ENCODE peak calls at places on chromosomes 5 and 9, in seven cellular contexts. Y is stimulated activated CD4-positive, alpha-beta T cell treated with anti-CD3 and anti-CD28 coated beads, Interleukin-15, amount 100 ng/mL, for 24 hours; W is aorta; D is neural progenitor cell; B is T-helper 2 cell; Z is T47D; R is RCC 7860. L is an unnamed sample.

GRCh38 chr9:98861881-98862501 is 54.5 kb downstream of the GALNT12 start:
- DNase-seq in Z (peak; percentile 16), Y (no peak), B (no peak), R (no peak), W (no peak), D (no peak), L (no peak)

GRCh38 chr9:37508834-37509206 is 23.1 kb downstream of the POLR1E start:
- DNase-seq in B (no peak), R (no peak), D (no peak), Y (no peak), Z (no peak), W (peak; percentile 32), L (no peak)

GRCh38 chr5:151523335-151523734 is 67.8 kb downstream of the FAT2 start:
- DNase-seq in R (peak; percentile 47), B (no peak), W (no peak), Z (peak; percentile 42), D (peak; percentile 62), Y (peak; percentile 51), L (no peak)

GRCh38 chr9:107180206-107180605 is 102.9 kb upstream of the RAD23B start:
- DNase-seq in Y (no peak), R (no peak), W (no peak), D (no peak), Z (no peak), B (no peak), L (no peak)

GRCh38 chr9:7811679-7812078 is 12.1 kb upstream of the DMAC1 start:
- DNase-seq in W (no peak), D (no peak), Y (no peak), Z (no peak), R (no peak), B (no peak), L (no peak)

GRCh38 chr5:22754155-22754554 is 99.0 kb downstream of the CDH12 start:
- DNase-seq in Y (no peak), Z (no peak), W (no peak), D (no peak), R (no peak), B (no peak), L (no peak)

GRCh38 chr5:34610576-34610975 is 45.6 kb upstream of the RAI14 start:
- DNase-seq in Y (no peak), R (no peak), Z (no peak), D (peak; percentile 28), W (no peak), B (no peak), L (no peak)

GRCh38 chr5:18003312-18003711 is 369.1 kb downstream of the TAF11L14 start:
- DNase-seq in W (no peak), Y (no peak), Z (no peak), R (no peak), D (no peak), B (no peak), L (no peak)

GRCh38 chr5:125412561-125413535 is 666.4 kb upstream of the ZNF608 start:
- DNase-seq in B (no peak), Z (peak; percentile 38), R (peak; percentile 97), D (peak; percentile 93), W (peak; percentile 79), Y (no peak), L (peak; percentile 95)

GRCh38 chr9:16727452-16728127 is 142.9 kb downstream of the BNC2 start:
- DNase-seq in Y (no peak), D (no peak), R (no peak), W (no peak), Z (no peak), B (no peak), L (no peak)

GRCh38 chr5:167720201-167720600 is 571.2 kb upstream of the WWC1 start:
- DNase-seq in R (no peak), B (no peak), W (no peak), D (no peak), Y (no peak), Z (no peak), L (no peak)

GRCh38 chr9:116391306-116391900 is 237.8 kb downstream of the PAPPA start:
- DNase-seq in B (no peak), R (peak; percentile 93), Z (no peak), D (no peak), Y (no peak), W (no peak), L (peak; percentile 70)

GRCh38 chr9:131720330-131720729 is 19.5 kb downstream of the RAPGEF1 start:
- DNase-seq in Y (peak; percentile 46), D (no peak), Z (no peak), R (no peak), B (no peak), W (peak; percentile 59), L (no peak)

GRCh38 chr5:111641533-111642230 is 115.3 kb downstream of the NREP start:
- DNase-seq in D (no peak), R (peak; percentile 39), Z (no peak), W (no peak), B (no peak), Y (no peak), L (peak; percentile 35)

GRCh38 chr5:1657161-1657741 is 133.5 kb upstream of the LPCAT1 start:
- DNase-seq in W (no peak), B (no peak), D (no peak), Z (no peak), Y (no peak), R (no peak), L (no peak)

GRCh38 chr5:144304683-144305082 is 134.0 kb downstream of the KCTD16 start:
- DNase-seq in Y (no peak), R (no peak), D (no peak), W (no peak), B (no peak), Z (no peak), L (no peak)

GRCh38 chr9:68817079-68817875 is 112.2 kb downstream of the PIP5K1B start:
- DNase-seq in Z (no peak), W (no peak), B (no peak), Y (no peak), R (no peak), D (no peak), L (no peak)

GRCh38 chr5:80182802-80183645 is 72.8 kb downstream of the SERINC5 start:
- DNase-seq in R (no peak), D (peak; percentile 35), W (no peak), B (no peak), Z (no peak), Y (peak; percentile 40), L (no peak)

GRCh38 chr9:68480807-68481206 is 59.9 kb downstream of the TMEM252 start:
- DNase-seq in D (no peak), B (no peak), Y (no peak), Z (no peak), W (no peak), R (no peak), L (no peak)

GRCh38 chr5:120463991-120464626 is at the start of gene PRR16:
- DNase-seq in Z (peak; percentile 55), B (no peak), Y (peak; percentile 24), W (peak; percentile 89), D (peak; percentile 89), R (no peak), L (no peak)

GRCh38 chr5:852431-853401 is 1.9 kb upstream of the ZDHHC11 start:
- DNase-seq in Y (no peak), W (peak; percentile 55), Z (no peak), R (no peak), B (no peak), D (no peak), L (no peak)

GRCh38 chr5:147892696-147893296 is 13.5 kb downstream of the C5orf46 start:
- DNase-seq in D (peak; percentile 3), W (no peak), Y (no peak), R (no peak), Z (peak; percentile 30), B (no peak), L (no peak)

GRCh38 chr5:171813270-171813669 is 27.7 kb downstream of the SMIM23 start:
- DNase-seq in Z (no peak), D (no peak), Y (no peak), R (no peak), W (no peak), B (no peak), L (no peak)

GRCh38 chr5:151581347-151581746 is 9.8 kb downstream of the FAT2 start:
- DNase-seq in B (no peak), Z (no peak), D (no peak), R (no peak), Y (no peak), W (no peak), L (no peak)

GRCh38 chr9:19409406-19410194 is 791 bp downstream of the ACER2 start:
- DNase-seq in D (peak; percentile 64), R (no peak), W (peak; percentile 83), B (no peak), Y (peak; percentile 41), Z (no peak), L (no peak)

GRCh38 chr5:124102491-124102890 is 590.5 kb downstream of the CSNK1G3 start:
- DNase-seq in W (no peak), R (no peak), Z (no peak), D (no peak), Y (no peak), B (no peak), L (no peak)

GRCh38 chr9:279674-280073 is 65.0 kb downstream of the DOCK8 start:
- DNase-seq in W (no peak), R (no peak), D (no peak), Z (no peak), B (no peak), Y (no peak), L (no peak)

GRCh38 chr9:115466784-115467183 is 348.8 kb upstream of the TNC start:
- DNase-seq in Z (no peak), Y (no peak), B (no peak), R (no peak), D (no peak), W (no peak), L (no peak)

GRCh38 chr5:57841671-57842375 is 359.2 kb upstream of the ACTBL2 start:
- DNase-seq in Z (no peak), D (peak; percentile 62), W (no peak), Y (no peak), R (peak; percentile 95), B (no peak), L (peak; percentile 98)

GRCh38 chr5:106637275-106637674 is 1033.5 kb downstream of the EFNA5 start:
- DNase-seq in Z (no peak), Y (no peak), D (no peak), R (no peak), B (no peak), W (no peak), L (no peak)

GRCh38 chr9:107548298-107549142 is 59.0 kb upstream of the KLF4 start:
- DNase-seq in B (no peak), Y (no peak), Z (no peak), R (peak; percentile 85), D (no peak), W (no peak), L (peak; percentile 81)

GRCh38 chr9:133002147-133003070 is 23.9 kb downstream of the GFI1B start:
- DNase-seq in Z (no peak), W (peak; percentile 28), D (no peak), R (no peak), B (no peak), Y (no peak), L (no peak)

GRCh38 chr5:138725885-138726457 is 27.3 kb upstream of the CTNNA1 start:
- DNase-seq in Y (no peak), Z (no peak), W (no peak), D (peak; percentile 68), R (no peak), B (no peak), L (no peak)

GRCh38 chr5:108521841-108522506 is 140.1 kb upstream of the FBXL17 start:
- DNase-seq in W (no peak), Y (no peak), R (peak; percentile 31), B (peak; percentile 6), D (peak; percentile 74), Z (peak; percentile 43), L (peak; percentile 1)

GRCh38 chr5:150376799-150377771 is 19.6 kb downstream of the TCOF1 start:
- DNase-seq in W (no peak), D (no peak), Y (no peak), B (peak; percentile 40), Z (no peak), R (no peak), L (no peak)

GRCh38 chr5:170028124-170028523 is 47.8 kb upstream of the INSYN2B start:
- DNase-seq in R (no peak), Z (no peak), W (no peak), D (no peak), Y (no peak), B (no peak), L (no peak)

L was measured in kidney epithelial cell.